ENCODE peak calls at places on chromosomes 12 and 14, in six cellular contexts. One of them, this sample, is unnamed.

GRCh38 chr14:59251811-59252771 is 63.6 kb downstream of the DAAM1 start:
- DNase-seq in IMR-90: peak; percentile 44
- DNase-seq in neuronal stem cell: no peak
- DNase-seq in H9: no peak
- DNase-seq in H1: no peak
- DNase-seq in mesenchymal stem cell: peak; percentile 50
- DNase-seq in this sample: peak; percentile 89

GRCh38 chr14:45249847-45250575 is 3.0 kb downstream of the MIS18BP1 start:
- DNase-seq in IMR-90: peak; percentile 94
- DNase-seq in neuronal stem cell: no peak
- DNase-seq in H9: no peak
- DNase-seq in H1: no peak
- DNase-seq in mesenchymal stem cell: peak; percentile 99
- DNase-seq in this sample: no peak

GRCh38 chr12:111453071-111453989 is 47.6 kb downstream of the SH2B3 start:
- DNase-seq in IMR-90: no peak
- DNase-seq in neuronal stem cell: no peak
- DNase-seq in H9: no peak
- DNase-seq in H1: no peak
- DNase-seq in mesenchymal stem cell: no peak
- DNase-seq in this sample: no peak

GRCh38 chr12:132052191-132052932 is 91.8 kb downstream of the DDX51 start:
- DNase-seq in IMR-90: no peak
- DNase-seq in neuronal stem cell: no peak
- DNase-seq in H9: no peak
- DNase-seq in H1: no peak
- DNase-seq in mesenchymal stem cell: no peak
- DNase-seq in this sample: no peak

GRCh38 chr12:20931894-20932293 is 121.4 kb downstream of the SLCO1B3 start:
- DNase-seq in IMR-90: no peak
- DNase-seq in neuronal stem cell: no peak
- DNase-seq in H9: no peak
- DNase-seq in H1: no peak
- DNase-seq in mesenchymal stem cell: no peak
- DNase-seq in this sample: peak; percentile 11

GRCh38 chr12:132339856-132340255 is 10.5 kb upstream of the GALNT9 start:
- DNase-seq in IMR-90: no peak
- DNase-seq in neuronal stem cell: no peak
- DNase-seq in H9: no peak
- DNase-seq in H1: no peak
- DNase-seq in mesenchymal stem cell: no peak
- DNase-seq in this sample: no peak

GRCh38 chr14:86035882-86036281 is 505.9 kb downstream of the FLRT2 start:
- DNase-seq in IMR-90: no peak
- DNase-seq in neuronal stem cell: no peak
- DNase-seq in H9: peak; percentile 69
- DNase-seq in H1: no peak
- DNase-seq in mesenchymal stem cell: peak; percentile 24
- DNase-seq in this sample: peak; percentile 75

GRCh38 chr12:108004368-108004767 is 124.7 kb upstream of the WSCD2 start:
- DNase-seq in IMR-90: no peak
- DNase-seq in neuronal stem cell: peak; percentile 50
- DNase-seq in H9: peak; percentile 39
- DNase-seq in H1: no peak
- DNase-seq in mesenchymal stem cell: no peak
- DNase-seq in this sample: peak; percentile 54

GRCh38 chr12:49553512-49554088 is 14.3 kb downstream of the MCRS1 start:
- DNase-seq in IMR-90: no peak
- DNase-seq in neuronal stem cell: no peak
- DNase-seq in H9: no peak
- DNase-seq in H1: no peak
- DNase-seq in mesenchymal stem cell: peak; percentile 17
- DNase-seq in this sample: peak; percentile 81

GRCh38 chr12:107352347-107353081 is 259.2 kb upstream of the CRY1 start:
- DNase-seq in IMR-90: no peak
- DNase-seq in neuronal stem cell: no peak
- DNase-seq in H9: no peak
- DNase-seq in H1: no peak
- DNase-seq in mesenchymal stem cell: no peak
- DNase-seq in this sample: no peak

GRCh38 chr12:5479761-5480160 is 47.9 kb downstream of the NTF3 start:
- DNase-seq in IMR-90: no peak
- DNase-seq in neuronal stem cell: no peak
- DNase-seq in H9: no peak
- DNase-seq in H1: no peak
- DNase-seq in mesenchymal stem cell: no peak
- DNase-seq in this sample: peak; percentile 48

GRCh38 chr12:50101663-50102062 is 2.1 kb upstream of the GPD1 start:
- DNase-seq in IMR-90: peak; percentile 68
- DNase-seq in neuronal stem cell: no peak
- DNase-seq in H9: peak; percentile 78
- DNase-seq in H1: no peak
- DNase-seq in mesenchymal stem cell: peak; percentile 76
- DNase-seq in this sample: peak; percentile 93

GRCh38 chr14:39265741-39266588 is 32.2 kb downstream of the MIA2 start:
- DNase-seq in IMR-90: peak; percentile 26
- DNase-seq in neuronal stem cell: no peak
- DNase-seq in H9: no peak
- DNase-seq in H1: no peak
- DNase-seq in mesenchymal stem cell: peak; percentile 48
- DNase-seq in this sample: no peak

GRCh38 chr12:53676715-53677611 is 1.1 kb upstream of the ATP5MC2 start:
- DNase-seq in IMR-90: peak; percentile 32
- DNase-seq in neuronal stem cell: peak; percentile 74
- DNase-seq in H9: peak; percentile 82
- DNase-seq in H1: no peak
- DNase-seq in mesenchymal stem cell: peak; percentile 44
- DNase-seq in this sample: peak; percentile 85

GRCh38 chr12:4089147-4089606 is 184.4 kb upstream of the CCND2 start:
- DNase-seq in IMR-90: no peak
- DNase-seq in neuronal stem cell: no peak
- DNase-seq in H9: peak; percentile 61
- DNase-seq in H1: no peak
- DNase-seq in mesenchymal stem cell: peak; percentile 69
- DNase-seq in this sample: no peak

GRCh38 chr12:3272958-3273357 is 195.8 kb downstream of the TSPAN9 start:
- DNase-seq in IMR-90: no peak
- DNase-seq in neuronal stem cell: no peak
- DNase-seq in H9: no peak
- DNase-seq in H1: no peak
- DNase-seq in mesenchymal stem cell: no peak
- DNase-seq in this sample: no peak

GRCh38 chr12:2959508-2960431 is 573 bp downstream of the TEAD4 start:
- DNase-seq in IMR-90: peak; percentile 60
- DNase-seq in neuronal stem cell: peak; percentile 48
- DNase-seq in H9: peak; percentile 56
- DNase-seq in H1: no peak
- DNase-seq in mesenchymal stem cell: peak; percentile 80
- DNase-seq in this sample: peak; percentile 52

GRCh38 chr12:38771871-38772270 is 133.5 kb downstream of the CPNE8 start:
- DNase-seq in IMR-90: no peak
- DNase-seq in neuronal stem cell: no peak
- DNase-seq in H9: no peak
- DNase-seq in H1: no peak
- DNase-seq in mesenchymal stem cell: peak; percentile 27
- DNase-seq in this sample: no peak

GRCh38 chr14:80996049-80996901 is 40.9 kb downstream of the TSHR start:
- DNase-seq in IMR-90: peak; percentile 84
- DNase-seq in neuronal stem cell: no peak
- DNase-seq in H9: no peak
- DNase-seq in H1: no peak
- DNase-seq in mesenchymal stem cell: peak; percentile 74
- DNase-seq in this sample: peak; percentile 36

GRCh38 chr14:75905505-75905904 is 76.3 kb downstream of the TGFB3 start:
- DNase-seq in IMR-90: peak; percentile 53
- DNase-seq in neuronal stem cell: no peak
- DNase-seq in H9: no peak
- DNase-seq in H1: no peak
- DNase-seq in mesenchymal stem cell: peak; percentile 41
- DNase-seq in this sample: no peak

GRCh38 chr12:123614110-123614509 is 12.2 kb downstream of the DDX55 start:
- DNase-seq in IMR-90: no peak
- DNase-seq in neuronal stem cell: no peak
- DNase-seq in H9: no peak
- DNase-seq in H1: no peak
- DNase-seq in mesenchymal stem cell: no peak
- DNase-seq in this sample: no peak

GRCh38 chr14:90720336-90720735 is 95.9 kb downstream of the TTC7B start:
- DNase-seq in IMR-90: peak; percentile 81
- DNase-seq in neuronal stem cell: no peak
- DNase-seq in H9: no peak
- DNase-seq in H1: no peak
- DNase-seq in mesenchymal stem cell: peak; percentile 18
- DNase-seq in this sample: peak; percentile 26

GRCh38 chr14:90720832-90721231 is 95.4 kb downstream of the TTC7B start:
- DNase-seq in IMR-90: no peak
- DNase-seq in neuronal stem cell: no peak
- DNase-seq in H9: no peak
- DNase-seq in H1: no peak
- DNase-seq in mesenchymal stem cell: peak; percentile 23
- DNase-seq in this sample: no peak

GRCh38 chr14:90715495-90715894 is 100.7 kb downstream of the TTC7B start:
- DNase-seq in IMR-90: no peak
- DNase-seq in neuronal stem cell: no peak
- DNase-seq in H9: no peak
- DNase-seq in H1: no peak
- DNase-seq in mesenchymal stem cell: no peak
- DNase-seq in this sample: no peak

GRCh38 chr14:90715993-90716392 is 100.2 kb downstream of the TTC7B start:
- DNase-seq in IMR-90: no peak
- DNase-seq in neuronal stem cell: no peak
- DNase-seq in H9: no peak
- DNase-seq in H1: no peak
- DNase-seq in mesenchymal stem cell: no peak
- DNase-seq in this sample: peak; percentile 69

DNA sequence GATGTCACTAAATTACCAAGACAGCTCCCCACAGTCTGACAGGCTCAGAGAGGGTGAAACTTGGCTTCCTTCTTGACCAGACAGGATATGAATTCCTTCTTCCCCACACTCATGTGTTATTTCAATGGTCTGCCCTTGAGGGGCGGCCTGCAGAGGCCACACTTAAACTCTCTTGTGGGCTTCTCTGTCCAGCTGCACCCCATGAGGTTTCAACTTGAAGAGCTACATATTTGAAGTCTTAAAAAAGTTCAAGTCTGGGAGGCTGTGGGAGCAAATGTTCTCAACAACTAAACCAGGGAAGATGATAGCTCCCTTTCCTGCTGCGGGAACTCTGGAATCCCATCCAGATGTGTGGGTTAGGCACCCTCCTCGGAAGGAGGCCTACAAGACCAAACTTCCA is 98.3 kb downstream of the TTC7B start:
- DNase-seq in IMR-90: peak; percentile 63
- DNase-seq in neuronal stem cell: no peak
- DNase-seq in H9: no peak
- DNase-seq in H1: no peak
- DNase-seq in mesenchymal stem cell: peak; percentile 27
- DNase-seq in this sample: no peak
- H4K8ac ChIP-seq in IMR-90: no peak overlapping the region
- H4K8ac ChIP-seq in neuronal stem cell: no peak overlapping the region
- H4K8ac ChIP-seq in H9: no peak overlapping the region
- H4K8ac ChIP-seq in H1: no peak overlapping the region
- H4K8ac ChIP-seq in mesenchymal stem cell: no peak overlapping the region
- H4K8ac ChIP-seq in this sample: no peak overlapping the region

DNA sequence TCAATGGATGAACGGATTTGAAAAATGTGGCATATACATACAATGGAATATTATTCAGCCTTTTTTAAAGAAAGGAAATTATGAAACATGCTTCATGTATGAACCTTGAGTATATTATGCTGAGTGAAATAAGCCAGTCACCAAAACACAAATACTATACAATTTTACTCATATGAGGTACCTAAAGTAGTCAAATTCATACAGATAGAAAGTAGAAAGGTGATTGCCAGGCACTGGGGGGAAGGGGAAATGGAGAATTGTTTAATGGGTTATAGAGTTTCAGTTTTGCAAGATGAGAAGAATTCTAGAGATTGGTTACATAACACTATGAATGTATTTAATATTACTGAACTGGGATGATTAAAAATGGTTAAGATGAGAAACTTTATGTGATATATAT is 171.4 kb downstream of the TMTC3 start:
- DNase-seq in IMR-90: no peak
- DNase-seq in neuronal stem cell: no peak
- DNase-seq in H9: no peak
- DNase-seq in H1: no peak
- DNase-seq in mesenchymal stem cell: no peak
- DNase-seq in this sample: no peak
- H2BK15ac ChIP-seq in IMR-90: no peak overlapping the region
- H2BK15ac ChIP-seq in neuronal stem cell: no peak overlapping the region
- H2BK15ac ChIP-seq in H9: no peak overlapping the region
- H2BK15ac ChIP-seq in H1: no peak overlapping the region
- H2BK15ac ChIP-seq in mesenchymal stem cell: no peak overlapping the region
- H2BK15ac ChIP-seq in this sample: no peak overlapping the region

GRCh38 chr14:51868405-51868804 is 8.0 kb downstream of the GNG2 start:
- DNase-seq in IMR-90: no peak
- DNase-seq in neuronal stem cell: no peak
- DNase-seq in H9: no peak
- DNase-seq in H1: no peak
- DNase-seq in mesenchymal stem cell: no peak
- DNase-seq in this sample: no peak
- H4K8ac ChIP-seq in IMR-90: no peak overlapping the region
- H4K8ac ChIP-seq in neuronal stem cell: no peak overlapping the region
- H4K8ac ChIP-seq in H9: no peak overlapping the region
- H4K8ac ChIP-seq in H1: no peak overlapping the region
- H4K8ac ChIP-seq in mesenchymal stem cell: no peak overlapping the region
- H4K8ac ChIP-seq in this sample: no peak overlapping the region

GRCh38 chr12:105944628-105945027 is 194.1 kb downstream of the NUAK1 start:
- DNase-seq in IMR-90: no peak
- DNase-seq in neuronal stem cell: no peak
- DNase-seq in H9: no peak
- DNase-seq in H1: no peak
- DNase-seq in mesenchymal stem cell: no peak
- DNase-seq in this sample: no peak
- H2BK15ac ChIP-seq in IMR-90: no peak overlapping the region
- H2BK15ac ChIP-seq in neuronal stem cell: no peak overlapping the region
- H2BK15ac ChIP-seq in H9: no peak overlapping the region
- H2BK15ac ChIP-seq in H1: no peak overlapping the region
- H2BK15ac ChIP-seq in mesenchymal stem cell: no peak overlapping the region
- H2BK15ac ChIP-seq in this sample: no peak overlapping the region

GRCh38 chr14:74554742-74555362 is 57.2 kb downstream of the LTBP2 start:
- DNase-seq in IMR-90: no peak
- DNase-seq in neuronal stem cell: no peak
- DNase-seq in H9: no peak
- DNase-seq in H1: no peak
- DNase-seq in mesenchymal stem cell: no peak
- DNase-seq in this sample: no peak
- H4K8ac ChIP-seq in IMR-90: no peak overlapping the region
- H4K8ac ChIP-seq in neuronal stem cell: no peak overlapping the region
- H4K8ac ChIP-seq in H9: no peak overlapping the region
- H4K8ac ChIP-seq in H1: no peak overlapping the region
- H4K8ac ChIP-seq in mesenchymal stem cell: no peak overlapping the region
- H4K8ac ChIP-seq in this sample: no peak overlapping the region

This sample was measured in mesendoderm.